ENCODE peak calls at places on chromosomes 13 and 19, in seven cellular contexts. U, X, H, I, O, N and T are unnamed samples.

GRCh38 chr19:49355890-49356289 is 6.3 kb downstream of the TEAD2 start:
- DNase-seq in N (no peak), U (peak), O (no peak), X (no peak), H (peak), I (no peak), T (no peak)

GRCh38 chr19:3203754-3204645 is 18.3 kb downstream of the NCLN start:
- DNase-seq in U (no peak), N (no peak), I (no peak), X (no peak), O (no peak), H (no peak), T (no peak)

GRCh38 chr19:40423227-40423566 is 2.6 kb downstream of the SERTAD1 start:
- DNase-seq in H (no peak), I (no peak), X (no peak), U (no peak), O (no peak), N (no peak), T (no peak)

GRCh38 chr13:33775339-33776108 is 42.4 kb upstream of the RFC3 start:
- DNase-seq in N (no peak), O (no peak), I (no peak), X (no peak), H (no peak), U (no peak), T (no peak)

GRCh38 chr19:36973021-36973843 is 57.1 kb downstream of the ZNF568 start:
- DNase-seq in H (peak), X (peak), O (peak), N (peak), U (peak), I (peak), T (no peak)

GRCh38 chr19:16386619-16387240 is 62.1 kb downstream of the KLF2 start:
- DNase-seq in I (no peak), X (no peak), H (peak), N (peak), O (no peak), U (no peak), T (peak)

GRCh38 chr13:111337206-111337605 is 16.8 kb downstream of the TEX29 start:
- DNase-seq in U (no peak), H (peak), O (no peak), X (no peak), N (peak), I (no peak), T (no peak)

GRCh38 chr13:97058417-97058816 is 64.1 kb upstream of the OXGR1 start:
- DNase-seq in I (no peak), H (no peak), U (no peak), O (no peak), X (no peak), N (no peak), T (no peak)

GRCh38 chr13:25494708-25495411 is 123.1 kb downstream of the ATP8A2 start:
- DNase-seq in X (no peak), U (no peak), N (no peak), H (no peak), I (no peak), O (no peak), T (no peak)

GRCh38 chr13:33953203-33953602 is 135.3 kb downstream of the RFC3 start:
- DNase-seq in I (no peak), U (no peak), H (no peak), O (no peak), N (peak), X (no peak), T (no peak)

GRCh38 chr19:47729799-47730520 is 15.4 kb upstream of the NOP53 start:
- DNase-seq in H (peak), O (no peak), N (no peak), U (peak), X (peak), I (no peak), T (peak)

GRCh38 chr13:79481685-79482052 is 714 bp downstream of the NDFIP2 start:
- DNase-seq in I (no peak), H (no peak), O (peak), N (no peak), X (no peak), U (no peak), T (peak)

GRCh38 chr13:29567411-29567810 is 28.1 kb downstream of the SLC7A1 start:
- DNase-seq in H (no peak), I (no peak), U (no peak), N (no peak), O (no peak), X (no peak), T (no peak)

GRCh38 chr13:48500652-48501197 is 32.2 kb downstream of the RCBTB2 start:
- DNase-seq in U (no peak), N (peak), X (no peak), H (no peak), O (no peak), I (no peak), T (no peak)

GRCh38 chr13:37701972-37702371 is 103.4 kb upstream of the POSTN start:
- DNase-seq in N (peak), O (no peak), U (no peak), X (no peak), H (no peak), I (no peak), T (no peak)

GRCh38 chr13:99087954-99088491 is 110.2 kb upstream of the DOCK9 start:
- DNase-seq in X (no peak), I (no peak), U (no peak), O (peak), H (no peak), N (no peak), T (no peak)

GRCh38 chr13:28035146-28035782 is 46.8 kb upstream of the URAD start:
- DNase-seq in H (no peak), N (no peak), U (no peak), O (no peak), I (no peak), X (no peak), T (no peak)

GRCh38 chr19:35986664-35987570 is 8.1 kb upstream of the SDHAF1 start:
- DNase-seq in U (peak), H (no peak), I (no peak), X (peak), N (no peak), O (no peak), T (no peak)

GRCh38 chr19:6460099-6460884 is 700 bp upstream of the SLC25A23 start:
- DNase-seq in O (peak), H (peak), I (peak), X (peak), N (peak), U (peak), T (peak)

GRCh38 chr13:30159446-30159839 is 147.9 kb downstream of the KATNAL1 start:
- DNase-seq in O (no peak), U (no peak), N (peak), X (no peak), H (peak), I (no peak), T (no peak)

GRCh38 chr13:112116187-112116950 is 49.4 kb downstream of the SOX1 start:
- DNase-seq in O (no peak), N (no peak), H (no peak), U (no peak), I (no peak), X (no peak), T (no peak)

GRCh38 chr13:79382545-79383275 is 23.3 kb downstream of the RBM26 start:
- DNase-seq in X (no peak), H (no peak), I (no peak), O (no peak), N (no peak), U (no peak), T (no peak)

GRCh38 chr13:19069684-19070397 is 111.8 kb downstream of the TUBA3C start:
- DNase-seq in O (no peak), U (no peak), I (no peak), N (no peak), X (no peak), H (no peak), T (no peak)

DNA sequence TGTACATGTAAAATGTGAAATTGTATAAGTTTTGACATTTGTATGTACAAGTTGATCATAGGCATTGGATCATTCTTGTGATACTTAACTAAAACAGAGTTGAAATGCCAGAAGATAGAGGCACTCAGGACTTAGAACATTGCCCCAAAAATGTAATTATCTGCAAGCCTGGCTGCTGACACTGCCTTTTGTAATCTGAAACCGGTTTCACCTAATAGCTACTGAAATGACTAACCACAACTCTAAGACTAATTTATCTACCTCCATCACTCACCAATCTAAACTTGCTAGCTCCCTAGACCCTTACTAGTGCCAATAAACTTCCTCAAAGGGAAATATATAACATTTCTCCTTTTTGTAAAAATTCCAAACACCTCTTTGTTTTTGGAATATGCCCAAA is 2596.2 kb downstream of the PCDH9 start:
- DNase-seq in O (no peak), U (no peak), I (no peak), X (no peak), H (no peak), N (no peak), T (no peak)
- H3K4me3 ChIP-seq in O (no peak), U (no peak), I (no peak), X (no peak), H (no peak), N (no peak), T (no peak)

GRCh38 chr19:13027031-13027430 is 31.8 kb downstream of the NFIX start:
- DNase-seq in O (no peak), N (no peak), X (no peak), U (no peak), H (no peak), I (no peak), T (no peak)

GRCh38 chr19:13024958-13025653 is 29.8 kb downstream of the NFIX start:
- DNase-seq in H (peak), U (peak), X (no peak), O (no peak), N (no peak), I (no peak), T (no peak)

GRCh38 chr19:13024126-13024957 is 29.1 kb downstream of the NFIX start:
- DNase-seq in U (peak), X (no peak), H (peak), I (no peak), N (peak), O (no peak), T (no peak)

GRCh38 chr19:13026478-13026999 is 31.3 kb downstream of the NFIX start:
- DNase-seq in N (peak), U (no peak), H (no peak), I (no peak), X (no peak), O (no peak), T (no peak)

GRCh38 chr19:13025819-13026477 is 30.7 kb downstream of the NFIX start:
- DNase-seq in O (no peak), H (no peak), N (peak), X (no peak), U (no peak), I (no peak), T (no peak)
- H3K4me3 ChIP-seq in O (no peak), H (peak), N (peak), X (peak), U (peak), I (no peak), T (no peak)

GRCh38 chr19:14959263-14959662 is 18.0 kb downstream of the OR7C2 start:
- DNase-seq in H (no peak), X (no peak), I (no peak), N (no peak), U (no peak), O (no peak), T (no peak)
- H3K4me3 ChIP-seq in H (no peak), X (no peak), I (no peak), N (no peak), U (no peak), O (no peak), T (no peak)

DNA sequence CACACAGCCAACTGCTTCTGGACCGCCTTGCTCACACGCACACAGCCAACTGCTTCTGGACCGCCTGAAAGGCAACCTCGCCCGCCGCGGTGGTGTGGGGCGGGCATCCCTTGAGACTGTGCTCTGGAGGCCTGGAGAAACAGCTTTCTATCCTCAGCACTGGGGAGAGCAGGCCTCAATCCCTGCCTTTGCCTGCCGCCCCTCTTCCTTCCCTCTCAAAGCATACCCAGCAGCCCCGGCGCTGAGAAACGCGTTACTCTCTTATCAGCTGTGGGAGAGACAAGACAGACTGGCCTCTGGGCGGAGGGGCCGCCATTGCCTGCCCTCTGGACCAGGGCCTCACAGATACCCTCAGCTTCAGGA is 2.9 kb downstream of the LIPE start:
- DNase-seq in N (no peak), X (no peak), U (no peak), H (no peak), I (no peak), O (no peak), T (no peak)
- H3K4me3 ChIP-seq in N (no peak), X (no peak), U (peak), H (peak), I (no peak), O (peak), T (no peak)

DNA sequence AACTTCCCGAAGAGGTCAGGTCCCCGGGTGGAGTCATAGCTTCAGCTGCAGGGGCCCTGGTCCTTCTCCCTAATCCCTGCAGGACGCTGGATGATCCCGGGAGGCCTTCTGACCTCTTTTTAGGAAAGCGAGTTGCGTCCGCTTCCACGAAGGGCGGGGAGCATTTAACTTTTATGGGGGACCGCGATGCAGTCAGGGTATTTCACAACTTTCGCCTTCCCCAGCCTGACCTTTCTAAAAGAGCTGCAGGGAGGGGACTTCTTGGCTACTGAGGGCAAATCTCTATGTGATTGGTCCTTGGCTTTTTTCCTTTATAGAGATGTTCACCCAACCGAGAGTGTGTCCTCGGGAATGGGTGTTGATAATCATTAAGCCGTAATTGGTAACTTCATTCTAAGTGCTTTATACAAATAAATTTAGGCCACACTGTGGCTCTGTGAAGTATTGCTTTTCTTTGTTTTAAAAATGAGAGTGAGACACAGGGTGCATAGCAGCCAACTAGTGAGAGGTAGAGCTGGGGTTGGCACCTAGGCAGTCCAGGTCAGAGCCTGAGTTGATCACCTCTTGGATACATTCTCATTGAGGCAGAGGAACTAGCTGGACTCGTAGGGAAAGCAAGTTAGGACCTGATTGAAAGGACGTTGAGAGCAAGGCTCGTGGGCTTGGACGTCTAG is 841 bp downstream of the ZNF230 start:
- DNase-seq in O (no peak), X (no peak), N (peak), U (peak), I (no peak), H (no peak), T (peak)
- H3K4me3 ChIP-seq in O (peak), X (peak), N (peak), U (peak), I (peak), H (peak), T (peak)